ENCODE peak calls at places on chromosomes 16 and 17, in six cellular contexts. Y is iPS DF 6.9; X is neural progenitor cell; H is CD8-positive, alpha-beta memory T cell; S is psoas muscle; V is adipocyte. T is an unnamed sample.

GRCh38 chr17:21460358-21460757 is 84.2 kb downstream of the KCNJ12 start:
- DNase-seq in Y (no peak), X (no peak), H (no peak), S (no peak), V (peak; percentile 63), T (no peak)

GRCh38 chr17:4742629-4743028 is 2.9 kb upstream of the CXCL16 start:
- DNase-seq in Y (no peak), X (no peak), H (no peak), S (no peak), V (no peak), T (no peak)

GRCh38 chr16:8714143-8714542 is 39.7 kb downstream of the ABAT start:
- DNase-seq in Y (no peak), X (peak; percentile 27), H (no peak), S (no peak), V (no peak), T (no peak)

GRCh38 chr16:20910781-20911321 is 10.3 kb downstream of the LYRM1 start:
- DNase-seq in Y (no peak), X (no peak), H (no peak), S (no peak), V (peak; percentile 84), T (no peak)

GRCh38 chr16:77782694-77783093 is 5.7 kb upstream of the VAT1L start:
- DNase-seq in Y (no peak), X (no peak), H (no peak), S (no peak), V (no peak), T (no peak)

GRCh38 chr17:16243811-16244567 is 27.0 kb downstream of the PIGL start:
- DNase-seq in Y (no peak), X (no peak), H (no peak), S (no peak), V (no peak), T (no peak)

GRCh38 chr17:60372790-60373483 is 19.0 kb downstream of the USP32 start:
- DNase-seq in Y (no peak), X (no peak), H (no peak), S (no peak), V (peak; percentile 61), T (no peak)

GRCh38 chr17:19717031-19717360 is 612 bp upstream of the SLC47A2 start:
- DNase-seq in Y (no peak), X (no peak), H (no peak), S (no peak), V (no peak), T (no peak)

GRCh38 chr16:86138121-86138944 is 239.4 kb downstream of the IRF8 start:
- DNase-seq in Y (no peak), X (no peak), H (no peak), S (no peak), V (no peak), T (no peak)

GRCh38 chr17:1953866-1954265 is 71.3 kb downstream of the RTN4RL1 start:
- DNase-seq in Y (no peak), X (no peak), H (no peak), S (no peak), V (no peak), T (no peak)

GRCh38 chr16:56355221-56355620 is 70.1 kb downstream of the AMFR start:
- DNase-seq in Y (no peak), X (no peak), H (no peak), S (peak; percentile 45), V (no peak), T (no peak)

GRCh38 chr16:84086996-84087395 is 29.7 kb downstream of the MBTPS1 start:
- DNase-seq in Y (no peak), X (no peak), H (no peak), S (no peak), V (no peak), T (no peak)
- H3K4me3 ChIP-seq in Y (no peak overlapping the region), X (no peak overlapping the region), H (no peak overlapping the region), S (no peak overlapping the region), V (no peak overlapping the region), T (no peak overlapping the region)

DNA sequence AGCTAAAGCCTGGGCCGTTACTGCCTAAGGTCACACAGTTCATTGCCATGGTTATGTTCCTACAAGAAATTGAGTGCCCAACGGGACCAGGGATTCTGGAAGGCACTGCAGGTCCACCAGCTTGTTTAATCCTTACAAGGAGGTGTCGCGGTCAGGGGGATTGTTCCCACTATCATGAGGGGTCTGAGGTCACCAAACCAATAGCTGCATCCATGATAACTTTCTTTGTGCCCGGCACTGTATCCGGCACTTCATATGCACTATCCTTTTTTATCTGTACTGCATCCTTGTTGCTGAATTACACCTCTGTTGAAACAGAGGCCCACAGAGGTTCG is 82.2 kb upstream of the PLCG2 start:
- DNase-seq in Y (no peak), X (no peak), H (no peak), S (no peak), V (no peak), T (no peak)
- H3K4me1 ChIP-seq in Y (no peaks in the 10 kb centered on the region), X (peaks cover 23% of the 10 kb centered on the region), H (no peaks in the 10 kb centered on the region), S (no peaks in the 10 kb centered on the region), V (peaks cover 8% of the 10 kb centered on the region), T (peaks cover 17% of the 10 kb centered on the region)

GRCh38 chr16:76579277-76579676 is 302.1 kb downstream of the CNTNAP4 start:
- DNase-seq in Y (no peak), X (peak; percentile 4), H (no peak), S (no peak), V (no peak), T (no peak)

GRCh38 chr16:76583995-76584394 is 306.8 kb downstream of the CNTNAP4 start:
- DNase-seq in Y (no peak), X (no peak), H (no peak), S (no peak), V (no peak), T (no peak)

DNA sequence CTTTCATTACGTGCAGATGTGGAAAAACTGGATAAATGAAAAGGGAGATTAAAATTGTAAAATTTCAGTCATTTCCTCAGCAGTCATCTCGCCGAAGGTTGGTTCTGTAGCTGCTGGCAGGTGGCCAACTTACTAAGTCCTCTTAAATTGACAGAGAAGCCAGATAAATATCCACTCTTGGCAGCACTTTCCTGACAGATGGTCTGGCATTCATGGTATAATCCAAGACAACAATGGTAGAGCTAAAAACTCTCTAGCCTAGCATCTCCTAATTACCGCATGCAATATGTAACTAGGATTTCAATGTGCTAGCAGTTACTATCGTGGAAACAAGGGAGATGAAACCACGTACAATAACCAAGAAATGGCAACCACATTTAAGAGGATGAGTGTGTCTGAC is 306.3 kb downstream of the CNTNAP4 start:
- DNase-seq in Y (no peak), X (no peak), H (no peak), S (no peak), V (peak; percentile 17), T (peak; percentile 57)
- H3K4me3 ChIP-seq in Y (no peak overlapping the region), X (no peak overlapping the region), H (no peak overlapping the region), S (no peak overlapping the region), V (no peak overlapping the region), T (no peak overlapping the region)

GRCh38 chr16:81445926-81446317 is 1.3 kb downstream of the CMIP start:
- DNase-seq in Y (no peak), X (peak; percentile 56), H (no peak), S (no peak), V (peak; percentile 44), T (no peak)

GRCh38 chr16:81446318-81447275 is 2.0 kb downstream of the CMIP start:
- DNase-seq in Y (no peak), X (no peak), H (no peak), S (no peak), V (peak; percentile 63), T (peak; percentile 60)

GRCh38 chr16:81444448-81445121 is at the start of gene CMIP:
- DNase-seq in Y (no peak), X (peak; percentile 93), H (peak; percentile 76), S (peak; percentile 91), V (peak; percentile 95), T (peak; percentile 90)

GRCh38 chr16:81443688-81444447 is 740 bp upstream of the CMIP start:
- DNase-seq in Y (no peak), X (no peak), H (no peak), S (peak; percentile 70), V (no peak), T (peak; percentile 67)

DNA sequence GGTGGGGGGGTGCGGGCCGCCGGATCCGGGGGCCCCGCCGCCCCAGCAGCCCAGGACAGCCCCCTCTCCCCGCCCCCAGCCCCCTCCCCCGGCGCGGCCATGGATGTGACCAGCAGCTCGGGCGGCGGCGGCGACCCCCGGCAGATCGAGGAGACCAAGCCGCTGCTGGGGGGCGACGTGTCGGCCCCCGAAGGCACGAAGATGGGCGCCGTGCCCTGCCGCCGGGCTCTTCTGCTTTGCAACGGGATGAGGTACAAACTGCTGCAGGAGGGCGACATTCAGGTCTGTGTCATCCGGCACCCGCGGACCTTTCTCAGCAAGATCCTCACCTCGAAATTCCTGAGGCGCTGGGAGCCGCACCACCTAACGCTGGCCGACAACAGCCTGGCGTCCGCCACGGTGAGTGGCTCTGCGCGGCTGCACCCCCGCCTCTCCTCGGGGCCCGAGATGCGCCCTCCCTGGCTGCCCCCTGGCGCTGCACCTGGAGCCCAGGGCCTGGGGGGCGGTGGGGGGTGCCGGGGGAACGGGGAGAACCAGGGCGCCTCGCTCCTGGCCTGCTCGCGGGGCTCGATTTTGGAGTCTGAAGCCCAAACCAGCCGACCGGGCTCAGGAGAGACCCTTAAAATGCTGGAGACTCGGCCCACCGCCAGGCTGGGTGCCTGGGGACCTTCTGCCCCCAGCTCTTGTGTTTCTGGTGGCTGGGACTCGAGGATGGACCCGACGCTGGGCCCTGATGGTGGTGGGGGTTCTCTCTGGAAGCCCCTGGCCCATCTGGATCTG is 725 bp downstream of the CMIP start:
- DNase-seq in Y (no peak), X (peak; percentile 66), H (peak; percentile 23), S (peak; percentile 64), V (peak; percentile 67), T (peak; percentile 54)
- H3K4me1 ChIP-seq in Y (peaks cover 4% of the 10 kb centered on the region), X (peaks cover 25% of the 10 kb centered on the region), H (peaks cover 50% of the 10 kb centered on the region), S (no peaks in the 10 kb centered on the region), V (peaks cover 27% of the 10 kb centered on the region), T (peaks cover 26% of the 10 kb centered on the region)

GRCh38 chr17:17415006-17415405 is 61.8 kb upstream of the MED9 start:
- DNase-seq in Y (no peak), X (no peak), H (no peak), S (no peak), V (no peak), T (no peak)
- H3K4me3 ChIP-seq in Y (no peak overlapping the region), X (no peak overlapping the region), H (no peak overlapping the region), S (no peak overlapping the region), V (peak overlapping the region; percentile 78), T (no peak overlapping the region)

GRCh38 chr16:50282955-50283631 is 16.7 kb downstream of the ADCY7 start:
- DNase-seq in Y (no peak), X (no peak), H (no peak), S (no peak), V (no peak), T (no peak)

GRCh38 chr16:50279142-50279865 is 13.0 kb downstream of the ADCY7 start:
- DNase-seq in Y (no peak), X (no peak), H (no peak), S (peak; percentile 67), V (no peak), T (no peak)

GRCh38 chr16:50281391-50282009 is 15.1 kb downstream of the ADCY7 start:
- DNase-seq in Y (no peak), X (no peak), H (no peak), S (peak; percentile 35), V (no peak), T (no peak)

GRCh38 chr16:50282010-50282538 is 15.7 kb downstream of the ADCY7 start:
- DNase-seq in Y (no peak), X (no peak), H (peak; percentile 59), S (peak; percentile 85), V (no peak), T (peak; percentile 68)

DNA sequence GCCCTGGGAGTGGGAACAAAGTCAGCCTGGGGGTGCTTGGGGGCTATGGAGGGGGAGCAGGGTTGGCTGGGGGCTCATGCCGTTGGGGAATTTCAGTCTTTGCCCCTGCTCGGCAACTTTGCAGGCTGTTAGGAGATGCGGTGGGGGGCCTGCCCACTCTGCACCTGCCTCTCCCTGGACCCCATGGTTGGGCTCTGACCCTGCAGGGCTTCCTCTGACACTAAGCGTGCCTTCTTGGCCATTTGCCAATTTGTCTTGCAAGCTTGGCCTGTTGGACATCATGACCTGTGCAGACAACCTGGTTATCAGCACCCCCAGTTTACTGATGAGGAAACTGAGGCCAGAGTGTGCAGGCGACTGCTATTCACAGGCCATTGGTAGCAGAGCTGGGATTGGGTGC is 14.6 kb downstream of the ADCY7 start:
- DNase-seq in Y (no peak), X (no peak), H (no peak), S (peak; percentile 29), V (no peak), T (no peak)
- H3K4me1 ChIP-seq in Y (peaks cover 5% of the 10 kb centered on the region), X (no peaks in the 10 kb centered on the region), H (peaks cover 100% of the 10 kb centered on the region), S (peaks cover 11% of the 10 kb centered on the region), V (peaks cover 12% of the 10 kb centered on the region), T (no peaks in the 10 kb centered on the region)